ENCODE peak calls at places on chromosomes 1 and 21, in four cellular contexts. Q is K562, R is HepG2, B is GM12878. K is an unnamed sample.

GRCh38 chr1:210541680-210542358 is 213.1 kb downstream of the HHAT start:
- DNase-seq in B (no peak), Q (no peak), R (no peak), K (peak; percentile 44)

GRCh38 chr1:53617382-53618217 is 121.4 kb downstream of the GLIS1 start:
- DNase-seq in B (no peak), R (no peak), Q (no peak), K (no peak)

GRCh38 chr1:64948905-64949833 is 17.2 kb downstream of the JAK1 start:
- DNase-seq in R (no peak), Q (no peak), B (no peak), K (no peak)

GRCh38 chr1:94792473-94792875 is 27.7 kb upstream of the SLC44A3 start:
- DNase-seq in Q (no peak), R (no peak), B (peak; percentile 45), K (no peak)

GRCh38 chr1:156419863-156420208 is 50.8 kb downstream of the RHBG start:
- DNase-seq in Q (peak; percentile 35), B (no peak), R (peak; percentile 7), K (peak; percentile 84)

GRCh38 chr1:161838885-161839284 is 72.8 kb downstream of the ATF6 start:
- DNase-seq in Q (no peak), R (no peak), B (no peak), K (no peak)

GRCh38 chr1:235642021-235642942 is 7.3 kb downstream of the GNG4 start:
- DNase-seq in Q (peak; percentile 32), R (no peak), B (no peak), K (peak; percentile 20)

GRCh38 chr1:40391688-40392145 is 18.2 kb downstream of the SMAP2 start:
- DNase-seq in R (no peak), B (no peak), Q (no peak), K (no peak)

GRCh38 chr1:81706650-81707435 is 93.9 kb upstream of the ADGRL2 start:
- DNase-seq in B (no peak), R (no peak), Q (no peak), K (no peak)

GRCh38 chr1:185938396-185938795 is 204.2 kb downstream of the HMCN1 start:
- DNase-seq in B (no peak), R (no peak), Q (no peak), K (no peak)

GRCh38 chr1:213284626-213285025 is 233.6 kb downstream of the RPS6KC1 start:
- DNase-seq in R (peak; percentile 6), B (no peak), Q (no peak), K (no peak)

GRCh38 chr1:19120070-19120469 is 90.0 kb downstream of the UBR4 start:
- DNase-seq in B (no peak), Q (no peak), R (no peak), K (no peak)

GRCh38 chr21:38916214-38916964 is 110.7 kb downstream of the ETS2 start:
- DNase-seq in Q (no peak), R (peak; percentile 54), B (no peak), K (no peak)

GRCh38 chr1:150365945-150366344 is 2.0 kb downstream of the RPRD2 start:
- DNase-seq in B (no peak), R (no peak), Q (no peak), K (peak; percentile 38)

GRCh38 chr1:32724678-32725594 is 22.4 kb upstream of the SYNC start:
- DNase-seq in B (no peak), R (no peak), Q (peak; percentile 95), K (peak; percentile 51)

GRCh38 chr1:229553621-229554120 is 4.8 kb downstream of the ABCB10 start:
- DNase-seq in R (no peak), Q (no peak), B (no peak), K (no peak)

GRCh38 chr1:54413295-54413694 is 7.1 kb upstream of the SSBP3 start:
- DNase-seq in R (peak; percentile 39), Q (no peak), B (no peak), K (no peak)

GRCh38 chr1:46411601-46412341 is 17.7 kb downstream of the FAAH start:
- DNase-seq in R (no peak), Q (peak; percentile 85), B (no peak), K (peak; percentile 51)

GRCh38 chr21:29849735-29850176 is 90.0 kb downstream of the GRIK1 start:
- DNase-seq in B (peak; percentile 8), Q (peak; percentile 62), R (peak; percentile 30), K (peak; percentile 50)

GRCh38 chr1:41003640-41004220 is 17.8 kb downstream of the SLFNL1 start:
- DNase-seq in B (peak; percentile 95), R (peak; percentile 87), Q (peak; percentile 90), K (peak; percentile 86)

GRCh38 chr1:3461238-3461933 is 6.9 kb downstream of the ARHGEF16 start:
- DNase-seq in B (no peak), Q (no peak), R (no peak), K (no peak)

GRCh38 chr1:207822124-207822601 is 70.3 kb downstream of the CD46 start:
- DNase-seq in Q (no peak), R (no peak), B (peak; percentile 51), K (no peak)

GRCh38 chr1:89603651-89604413 is 29.1 kb upstream of the LRRC8C start:
- DNase-seq in Q (no peak), B (no peak), R (no peak), K (no peak)

GRCh38 chr1:218699411-218699810 is 354.3 kb downstream of the TGFB2 start:
- DNase-seq in Q (no peak), B (no peak), R (no peak), K (no peak)

GRCh38 chr1:3733603-3734591 is 18.4 kb upstream of the CCDC27 start:
- DNase-seq in R (peak; percentile 27), B (no peak), Q (no peak), K (no peak)

GRCh38 chr1:31848381-31848897 is 32.6 kb upstream of the SPOCD1 start:
- DNase-seq in R (no peak), B (no peak), Q (no peak), K (no peak)

GRCh38 chr1:184945034-184945433 is 29.3 kb downstream of the NIBAN1 start:
- DNase-seq in R (no peak), Q (no peak), B (peak; percentile 51), K (no peak)

GRCh38 chr1:221072214-221072613 is 193.0 kb downstream of the HLX start:
- DNase-seq in R (no peak), Q (no peak), B (no peak), K (no peak)
- TF ChIP-seq FOXM1 in R (no peak), Q (no peak), B (no peak), K (no peak)

GRCh38 chr1:204267191-204267601 is 53.4 kb upstream of the GOLT1A start:
- DNase-seq in Q (no peak), R (no peak), B (no peak), K (no peak)
- TF ChIP-seq YY1 in Q (no peak), R (no peak), B (no peak), K (no peak)

GRCh38 chr1:69278923-69279322 is 288.8 kb upstream of the LRRC7 start:
- DNase-seq in B (no peak), R (no peak), Q (no peak), K (no peak)

GRCh38 chr1:69290266-69290665 is 277.5 kb upstream of the LRRC7 start:
- DNase-seq in R (no peak), B (no peak), Q (no peak), K (no peak)

GRCh38 chr1:69284508-69284907 is 283.2 kb upstream of the LRRC7 start:
- DNase-seq in R (no peak), B (no peak), Q (no peak), K (no peak)
- TF ChIP-seq FOXM1 in R (no peak), B (no peak), Q (no peak), K (no peak)

DNA sequence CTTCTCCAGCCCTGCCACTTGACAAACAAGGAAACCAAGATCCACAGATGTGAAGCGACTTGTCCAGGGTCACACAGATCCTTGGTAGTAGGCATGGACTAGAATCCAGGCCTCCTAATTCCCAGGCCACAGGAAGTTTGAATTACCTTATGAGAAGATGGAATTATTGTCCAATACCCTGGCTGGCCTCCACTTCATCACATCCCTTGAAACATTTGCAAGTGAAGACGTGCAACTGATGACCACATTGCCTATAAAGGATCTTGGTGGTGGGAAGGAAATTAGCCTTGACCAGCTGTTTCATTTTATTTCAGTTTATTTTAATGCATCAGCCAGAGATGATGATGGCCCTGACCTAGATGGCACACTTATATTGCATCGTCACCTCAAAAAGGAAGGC is 165.8 kb upstream of the CAMK1G start:
- DNase-seq in Q (no peak), B (no peak), R (no peak), K (no peak)
- TF ChIP-seq YY1 in Q (no peak), B (no peak), R (no peak), K (no peak)

GRCh38 chr21:44930543-44930981 is 9.3 kb upstream of the SLX9 start:
- DNase-seq in R (no peak), B (no peak), Q (no peak), K (no peak)
- TF ChIP-seq FOXM1 in R (no peak), B (no peak), Q (no peak), K (no peak)

GRCh38 chr1:196114193-196114592 is 494.0 kb downstream of the KCNT2 start:
- DNase-seq in R (no peak), B (no peak), Q (no peak), K (no peak)
- TF ChIP-seq YY1 in R (no peak), B (no peak), Q (no peak), K (no peak)

K was measured in SK-N-SH.